ENCODE peak calls at places on chromosomes 7 and 10, in nine cellular contexts. N is sigmoid colon, U is stomach, P is transverse colon, I is A549, O is IMR-90, K is upper lobe of left lung, D is spleen, A is testis. F is an unnamed sample.

GRCh38 chr7:114084381-114085312 is 165.8 kb upstream of the PPP1R3A start:
- DNase-seq in N (peak; percentile 85), U (peak; percentile 50), P (peak; percentile 72), I (peak; percentile 12), O (no peak), K (peak; percentile 37), D (peak; percentile 74), A (peak; percentile 34), F (peak; percentile 50)

GRCh38 chr7:19619122-19619521 is 89.7 kb downstream of the POLR1F start:
- DNase-seq in N (no peak), U (no peak), P (no peak), I (no peak), O (no peak), K (no peak), D (no peak), A (no peak), F (no peak)

GRCh38 chr7:102417105-102417504 is 16.3 kb upstream of the ORAI2 start:
- DNase-seq in N (no peak), U (no peak), P (no peak), I (no peak), O (no peak), K (no peak), D (no peak), A (no peak), F (no peak)

GRCh38 chr10:92640110-92640509 is 47.2 kb downstream of the KIF11 start:
- DNase-seq in N (no peak), U (no peak), P (no peak), I (peak; percentile 7), O (peak; percentile 50), K (no peak), D (no peak), A (no peak), F (no peak)

GRCh38 chr10:69728335-69728861 is 73.3 kb upstream of the COL13A1 start:
- DNase-seq in N (no peak), U (no peak), P (no peak), I (no peak), O (peak; percentile 80), K (no peak), D (no peak), A (no peak), F (no peak)

GRCh38 chr10:25815236-25815635 is 118.8 kb upstream of the MYO3A start:
- DNase-seq in N (no peak), U (no peak), P (no peak), I (no peak), O (no peak), K (no peak), D (no peak), A (no peak), F (no peak)

GRCh38 chr10:123472606-123473005 is 193.5 kb upstream of the GPR26 start:
- DNase-seq in N (no peak), U (no peak), P (no peak), I (no peak), O (no peak), K (no peak), D (no peak), A (no peak), F (no peak)

GRCh38 chr7:148704966-148705365 is 6.3 kb downstream of the CUL1 start:
- DNase-seq in N (no peak), U (no peak), P (no peak), I (no peak), O (no peak), K (no peak), D (no peak), A (no peak), F (no peak)

GRCh38 chr10:43197834-43198681 is 59.8 kb downstream of the CSGALNACT2 start:
- DNase-seq in N (peak; percentile 40), U (peak; percentile 25), P (no peak), I (peak; percentile 47), O (no peak), K (peak; percentile 37), D (peak; percentile 76), A (no peak), F (peak; percentile 11)

GRCh38 chr10:86585037-86585725 is 63.6 kb upstream of the WAPL start:
- DNase-seq in N (peak; percentile 82), U (peak; percentile 74), P (peak; percentile 76), I (peak; percentile 81), O (peak; percentile 48), K (peak; percentile 59), D (peak; percentile 91), A (peak; percentile 70), F (peak; percentile 62)

GRCh38 chr7:41873781-41874180 is 170.9 kb upstream of the INHBA start:
- DNase-seq in N (no peak), U (no peak), P (no peak), I (no peak), O (no peak), K (no peak), D (no peak), A (no peak), F (no peak)

GRCh38 chr7:41872951-41873350 is 170.1 kb upstream of the INHBA start:
- DNase-seq in N (no peak), U (no peak), P (no peak), I (no peak), O (no peak), K (no peak), D (no peak), A (no peak), F (no peak)

GRCh38 chr7:41877118-41877517 is 174.2 kb upstream of the INHBA start:
- DNase-seq in N (no peak), U (no peak), P (no peak), I (no peak), O (no peak), K (no peak), D (no peak), A (no peak), F (no peak)

GRCh38 chr7:41875513-41875912 is 172.6 kb upstream of the INHBA start:
- DNase-seq in N (no peak), U (no peak), P (no peak), I (no peak), O (no peak), K (no peak), D (no peak), A (no peak), F (no peak)

DNA sequence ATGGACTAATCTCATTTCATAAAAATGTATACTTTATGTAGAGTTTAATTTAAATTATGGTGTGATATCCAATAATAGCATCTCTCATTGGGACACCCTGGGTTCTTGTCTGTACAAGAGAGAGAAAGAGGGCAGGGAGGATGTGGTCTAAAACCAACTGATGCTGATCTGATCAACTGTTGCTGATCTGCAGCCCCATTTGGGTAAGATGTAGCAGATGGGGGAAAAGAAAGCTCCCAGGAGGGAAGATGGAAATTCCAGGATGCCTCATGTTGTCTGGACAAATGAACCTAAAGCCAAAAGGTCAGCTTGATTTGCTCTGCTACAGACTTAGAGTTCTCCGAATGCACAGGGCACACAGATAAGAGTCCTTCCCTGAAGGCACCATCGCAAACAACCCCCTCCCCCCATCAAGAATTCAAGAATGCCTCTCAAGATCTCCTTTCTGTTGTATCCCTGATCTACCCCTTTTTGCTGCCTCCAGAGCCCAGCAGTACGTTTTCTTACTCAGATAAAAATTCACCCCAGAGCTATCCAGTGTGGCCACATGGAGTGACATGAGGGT is 171.4 kb upstream of the INHBA start:
- DNase-seq in N (no peak), U (no peak), P (no peak), I (no peak), O (no peak), K (no peak), D (no peak), A (no peak), F (no peak)
- TF ChIP-seq POLR2A in N (no peak), U (no peak), P (no peak), I (no peak), O (no peak), K (no peak), D (no peak), A (no peak), F (no peak)

GRCh38 chr10:71712572-71713134 is 6.9 kb downstream of the C10orf105 start:
- DNase-seq in N (no peak), U (no peak), P (no peak), I (no peak), O (no peak), K (no peak), D (peak; percentile 83), A (no peak), F (no peak)
- H3K4me1 ChIP-seq in N (peaks cover 37% of the 10 kb centered on the region), U (peaks cover 43% of the 10 kb centered on the region), P (peaks cover 29% of the 10 kb centered on the region), I (peaks cover 21% of the 10 kb centered on the region), O (peaks cover 21% of the 10 kb centered on the region), K (peaks cover 42% of the 10 kb centered on the region), D (peaks cover 65% of the 10 kb centered on the region), A (peaks cover 30% of the 10 kb centered on the region), F (peaks cover 14% of the 10 kb centered on the region)

GRCh38 chr7:25361388-25361787 is 133.1 kb upstream of the NPVF start:
- DNase-seq in N (no peak), U (no peak), P (no peak), I (no peak), O (no peak), K (no peak), D (no peak), A (no peak), F (no peak)

GRCh38 chr7:25358831-25359350 is 130.6 kb upstream of the NPVF start:
- DNase-seq in N (no peak), U (no peak), P (no peak), I (no peak), O (no peak), K (no peak), D (no peak), A (no peak), F (no peak)

GRCh38 chr7:25361863-25362262 is 133.6 kb upstream of the NPVF start:
- DNase-seq in N (no peak), U (no peak), P (no peak), I (no peak), O (no peak), K (no peak), D (no peak), A (no peak), F (no peak)

GRCh38 chr7:25360471-25360870 is 132.2 kb upstream of the NPVF start:
- DNase-seq in N (no peak), U (no peak), P (no peak), I (no peak), O (no peak), K (no peak), D (no peak), A (no peak), F (no peak)

GRCh38 chr7:25359471-25360059 is 131.3 kb upstream of the NPVF start:
- DNase-seq in N (no peak), U (no peak), P (no peak), I (no peak), O (no peak), K (no peak), D (no peak), A (no peak), F (no peak)
- H3K27ac ChIP-seq in N (no peak overlapping the region), U (peak overlapping the region; percentile 27), P (peak overlapping the region; percentile 2), I (no peak overlapping the region), O (no peak overlapping the region), K (no peak overlapping the region), D (peak overlapping the region; percentile 28), A (no peak overlapping the region), F (peak overlapping the region; percentile 25)

DNA sequence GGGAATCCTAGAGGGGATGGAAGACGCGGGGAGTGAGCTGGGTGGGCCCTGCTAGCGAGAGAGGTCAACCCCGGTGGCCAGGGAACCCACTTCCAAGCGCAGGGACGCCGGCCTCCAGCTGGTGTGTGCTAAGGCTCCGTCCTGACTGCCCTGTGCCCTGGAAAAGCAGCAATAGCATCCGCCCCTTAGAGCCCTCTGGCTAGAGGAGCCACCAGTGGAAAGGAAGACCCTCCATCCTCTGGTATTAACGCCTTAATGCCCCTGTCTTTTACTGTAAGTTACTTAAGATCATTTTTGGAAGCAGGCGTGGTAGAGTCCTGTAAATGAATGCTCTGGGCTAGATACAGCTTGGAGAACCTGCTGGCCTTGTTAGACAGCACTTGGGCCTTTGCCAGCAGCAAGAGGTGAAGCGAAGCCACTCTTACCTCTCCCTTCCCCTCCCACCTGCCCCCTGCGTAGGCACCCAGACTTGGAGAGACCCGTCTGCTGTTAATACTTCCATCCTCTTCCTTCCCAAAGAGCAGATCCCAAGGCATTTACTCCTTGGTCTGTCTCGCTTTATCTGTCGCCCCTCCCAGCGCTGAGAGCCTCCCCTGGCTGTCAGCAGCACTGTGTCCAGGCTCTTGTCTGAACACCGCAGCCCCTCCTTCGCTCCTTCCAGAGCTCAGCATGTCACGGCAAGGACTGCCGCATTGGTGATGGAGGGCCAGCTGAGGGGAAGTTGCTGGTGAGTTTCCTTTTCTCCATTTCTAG is 4.6 kb downstream of the REPIN1 start:
- DNase-seq in N (peak; percentile 60), U (peak; percentile 52), P (peak; percentile 66), I (no peak), O (no peak), K (peak; percentile 45), D (no peak), A (no peak), F (no peak)
- TF ChIP-seq POLR2A in N (no peak), U (no peak), P (peak; percentile 9), I (no peak), O (no peak), K (no peak), D (no peak), A (no peak), F (no peak)